ENCODE peak calls at places on chromosomes 7 and 10, in eight cellular contexts. C is ACHN; L is stimulated activated CD8-positive, alpha-beta memory T cell treated with anti-CD3 and anti-CD28 coated beads, Interleukin-15, amount 100 ng/mL, for 1 hour; K is HTR-8/SVneo; U is HL-60; P is dermis microvascular lymphatic vessel endothelial cell; E is NB4; T is GM20000. Q is an unnamed sample.

GRCh38 chr10:43818687-43819086 is 170.0 kb upstream of the ZNF32 start:
- DNase-seq in C (no peak), L (no peak), K (no peak), U (no peak), P (no peak), E (no peak), T (no peak), Q (no peak)

GRCh38 chr10:33706746-33707145 is 372.3 kb upstream of the NRP1 start:
- DNase-seq in C (no peak), L (no peak), K (no peak), U (no peak), P (no peak), E (no peak), T (no peak), Q (no peak)

GRCh38 chr10:48234807-48235206 is 39.7 kb downstream of the FRMPD2 start:
- DNase-seq in C (no peak), L (no peak), K (no peak), U (no peak), P (no peak), E (no peak), T (no peak), Q (no peak)

GRCh38 chr7:139047970-139048369 is 12.1 kb upstream of the ZC3HAV1L start:
- DNase-seq in C (no peak), L (no peak), K (no peak), U (no peak), P (no peak), E (no peak), T (no peak), Q (no peak)

GRCh38 chr7:21338728-21339164 is 89.1 kb upstream of the SP4 start:
- DNase-seq in C (no peak), L (peak; percentile 9), K (no peak), U (no peak), P (peak; percentile 43), E (peak; percentile 36), T (no peak), Q (no peak)

GRCh38 chr10:101032637-101033201 is 1.7 kb downstream of the SFXN3 start:
- DNase-seq in C (peak; percentile 93), L (peak; percentile 34), K (peak; percentile 78), U (no peak), P (peak; percentile 94), E (peak; percentile 94), T (no peak), Q (peak; percentile 90)

GRCh38 chr7:115183431-115184057 is 261.6 kb downstream of the MDFIC start:
- DNase-seq in C (peak; percentile 11), L (no peak), K (no peak), U (peak; percentile 2), P (no peak), E (peak; percentile 27), T (no peak), Q (no peak)

GRCh38 chr7:120404042-120404441 is 131.1 kb downstream of the KCND2 start:
- DNase-seq in C (no peak), L (no peak), K (no peak), U (no peak), P (peak; percentile 20), E (no peak), T (no peak), Q (no peak)

GRCh38 chr7:102874966-102875365 is 37.8 kb upstream of the LRRC17 start:
- DNase-seq in C (peak; percentile 24), L (no peak), K (no peak), U (no peak), P (no peak), E (no peak), T (no peak), Q (no peak)